ENCODE peak calls at places on chromosomes 16 and 17, in nine cellular contexts. X, L, G, K, T, N, B, O and W are unnamed samples.

GRCh38 chr17:56676807-56677206 is 83.3 kb downstream of the NOG start:
- DNase-seq in X (no peak), L (peak; percentile 10), G (no peak), K (no peak), T (no peak), N (no peak), B (peak; percentile 18), O (no peak), W (no peak)

GRCh38 chr17:27893834-27894503 is 804 bp upstream of the LYRM9 start:
- DNase-seq in X (no peak), L (no peak), G (no peak), K (no peak), T (peak; percentile 48), N (no peak), B (no peak), O (no peak), W (no peak)

GRCh38 chr16:89048087-89048729 is 45.4 kb upstream of the ACSF3 start:
- DNase-seq in X (no peak), L (no peak), G (peak; percentile 8), K (no peak), T (no peak), N (no peak), B (no peak), O (no peak), W (no peak)

GRCh38 chr17:6257339-6257738 is 177.6 kb downstream of the AIPL1 start:
- DNase-seq in X (no peak), L (no peak), G (no peak), K (no peak), T (no peak), N (no peak), B (no peak), O (no peak), W (peak; percentile 57)

GRCh38 chr17:50563095-50563511 is 2.6 kb downstream of the CACNA1G start:
- DNase-seq in X (no peak), L (no peak), G (no peak), K (no peak), T (no peak), N (no peak), B (no peak), O (no peak), W (no peak)

GRCh38 chr17:7842380-7842949 is 8.4 kb downstream of the KDM6B start:
- DNase-seq in X (peak; percentile 85), L (peak; percentile 97), G (peak; percentile 91), K (no peak), T (peak; percentile 51), N (peak; percentile 81), B (peak; percentile 90), O (no peak), W (no peak)

GRCh38 chr17:29034510-29034909 is 8.4 kb upstream of the PIPOX start:
- DNase-seq in X (no peak), L (no peak), G (no peak), K (no peak), T (no peak), N (no peak), B (no peak), O (no peak), W (no peak)

GRCh38 chr16:50520451-50521245 is 27.5 kb upstream of the NKD1 start:
- DNase-seq in X (no peak), L (no peak), G (no peak), K (no peak), T (no peak), N (no peak), B (no peak), O (no peak), W (no peak)

DNA sequence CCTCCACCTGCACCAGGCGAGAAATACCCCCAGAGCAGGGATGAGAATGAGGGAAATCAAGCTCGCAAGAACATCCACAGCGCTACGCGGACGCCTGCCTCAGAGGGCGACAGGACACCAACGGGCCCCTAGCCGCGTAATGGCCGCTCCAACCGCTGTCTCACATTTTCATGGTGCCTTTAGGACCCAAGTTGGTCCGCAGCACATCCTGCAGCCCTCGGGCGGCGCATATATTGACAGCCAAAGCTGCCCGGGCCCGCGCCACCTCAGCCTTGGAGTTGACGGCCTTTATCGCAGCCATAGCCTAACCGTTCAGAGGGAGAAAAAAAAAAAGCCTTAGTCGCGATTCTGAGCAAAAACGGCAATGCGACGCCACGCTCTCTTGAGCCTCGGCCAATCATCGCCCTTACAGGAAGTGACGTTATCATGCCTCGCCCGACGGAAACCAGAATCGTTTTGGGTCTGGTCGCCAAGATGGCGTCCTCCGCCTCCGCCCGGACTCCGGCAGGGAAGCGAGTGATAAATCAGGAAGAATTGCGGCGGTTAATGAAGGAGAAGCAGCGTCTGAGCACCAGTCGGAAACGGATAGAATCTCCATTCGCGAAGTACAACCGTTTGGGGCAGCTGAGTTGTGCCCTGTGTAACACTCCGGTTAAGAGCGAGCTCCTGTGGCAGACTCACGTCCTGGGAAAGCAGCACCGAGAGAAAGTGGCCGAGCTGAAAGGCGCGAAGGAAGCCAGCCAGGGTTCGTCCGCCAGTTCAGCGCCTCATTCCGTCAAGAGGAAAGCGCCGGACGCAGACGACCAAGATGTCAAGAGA is at the start of the genes CCT6B and ZNF830:
- DNase-seq in X (peak; percentile 91), L (peak; percentile 97), G (peak; percentile 93), K (peak; percentile 71), T (peak; percentile 95), N (peak; percentile 94), B (peak; percentile 97), O (peak; percentile 94), W (peak; percentile 90)
- TF ChIP-seq CTCF in X (no peak), L (no peak), G (no peak), K (no peak), T (no peak), N (no peak), B (no peak), O (no peak), W (no peak)

GRCh38 chr17:62000186-62000585 is 64.9 kb downstream of the MED13 start:
- DNase-seq in X (no peak), L (no peak), G (no peak), K (no peak), T (no peak), N (no peak), B (no peak), O (no peak), W (no peak)
- TF ChIP-seq CTCF in X (no peak), L (no peak), G (no peak), K (no peak), T (no peak), N (no peak), B (no peak), O (no peak), W (no peak)

DNA sequence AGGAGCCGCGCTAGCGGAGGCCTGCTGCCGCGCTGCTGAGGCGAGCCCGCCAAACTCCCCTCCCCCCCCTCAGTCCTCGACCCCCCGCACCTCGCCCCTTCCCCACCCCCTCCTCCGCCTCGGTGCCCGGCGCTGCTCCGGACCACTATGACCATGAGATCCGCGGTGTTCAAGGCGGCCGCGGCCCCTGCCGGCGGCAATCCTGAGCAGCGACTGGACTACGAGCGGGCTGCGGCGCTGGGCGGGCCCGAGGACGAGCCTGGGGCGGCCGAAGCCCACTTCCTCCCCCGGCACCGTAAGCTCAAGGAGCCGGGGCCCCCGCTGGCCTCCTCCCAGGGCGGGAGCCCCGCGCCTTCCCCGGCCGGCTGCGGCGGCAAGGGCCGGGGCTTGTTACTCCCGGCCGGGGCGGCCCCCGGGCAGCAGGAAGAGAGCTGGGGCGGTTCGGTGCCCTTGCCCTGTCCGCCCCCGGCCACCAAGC is 734 bp downstream of the MSL1 start:
- DNase-seq in X (peak; percentile 76), L (peak; percentile 42), G (peak; percentile 57), K (peak; percentile 37), T (peak; percentile 32), N (peak; percentile 52), B (peak; percentile 62), O (no peak), W (no peak)
- TF ChIP-seq CTCF in X (peak; percentile 23), L (peak; percentile 13), G (no peak), K (peak; percentile 20), T (no peak), N (no peak), B (peak; percentile 4), O (no peak), W (peak; percentile 22)

GRCh38 chr16:80664798-80665197 is 124.0 kb downstream of the DYNLRB2 start:
- DNase-seq in X (no peak), L (peak; percentile 26), G (no peak), K (no peak), T (no peak), N (no peak), B (no peak), O (no peak), W (no peak)
- TF ChIP-seq CTCF in X (no peak), L (no peak), G (no peak), K (no peak), T (no peak), N (no peak), B (no peak), O (no peak), W (no peak)

GRCh38 chr16:86384263-86384649 is 126.1 kb upstream of the FOXF1 start:
- DNase-seq in X (no peak), L (no peak), G (peak; percentile 52), K (no peak), T (no peak), N (no peak), B (no peak), O (no peak), W (no peak)
- TF ChIP-seq CTCF in X (no peak), L (no peak), G (no peak), K (no peak), T (no peak), N (no peak), B (no peak), O (no peak), W (no peak)

GRCh38 chr17:72343911-72344310 is 223.1 kb downstream of the SOX9 start:
- DNase-seq in X (no peak), L (peak; percentile 30), G (no peak), K (no peak), T (no peak), N (no peak), B (no peak), O (no peak), W (no peak)
- TF ChIP-seq CTCF in X (no peak), L (no peak), G (no peak), K (no peak), T (no peak), N (no peak), B (no peak), O (no peak), W (no peak)

GRCh38 chr16:74667215-74667765 is 613 bp upstream of the RFWD3 start:
- DNase-seq in X (peak; percentile 17), L (peak; percentile 35), G (peak; percentile 39), K (no peak), T (peak; percentile 45), N (peak; percentile 13), B (peak; percentile 14), O (peak; percentile 17), W (no peak)
- TF ChIP-seq CTCF in X (no peak), L (no peak), G (no peak), K (no peak), T (no peak), N (no peak), B (no peak), O (no peak), W (no peak)